ENCODE peak calls at places on chromosomes 1 and 21, in six cellular contexts. P, R, X, S, B and U are unnamed samples.
A peak's percentile ranks its signal among the peaks of the same experiment; 100 is the strongest.

GRCh38 chr1:108505766-108506075 is 54.2 kb upstream of the EEIG2 start:
- DNase-seq in P (no peak), R (no peak), X (peak; percentile 24), S (no peak), B (no peak), U (no peak)

GRCh38 chr1:1758059-1758621 is 20.1 kb downstream of the NADK start:
- DNase-seq in P (no peak), R (peak; percentile 54), X (no peak), S (no peak), B (no peak), U (no peak)

GRCh38 chr21:22710725-22711124 is 1712.5 kb downstream of the NCAM2 start:
- DNase-seq in P (no peak), R (no peak), X (no peak), S (no peak), B (no peak), U (no peak)

GRCh38 chr1:208997726-208998312 is 585.7 kb upstream of the CAMK1G start:
- DNase-seq in P (no peak), R (no peak), X (no peak), S (no peak), B (no peak), U (no peak)

GRCh38 chr1:97989094-97989680 is 68.4 kb upstream of the DPYD start:
- DNase-seq in P (no peak), R (no peak), X (no peak), S (peak; percentile 12), B (no peak), U (no peak)

GRCh38 chr1:234727018-234727757 is 117.2 kb upstream of the IRF2BP2 start:
- DNase-seq in P (no peak), R (no peak), X (no peak), S (peak; percentile 35), B (no peak), U (no peak)

GRCh38 chr21:38346286-38346685 is 89.5 kb downstream of the KCNJ15 start:
- DNase-seq in P (no peak), R (no peak), X (no peak), S (no peak), B (no peak), U (no peak)

GRCh38 chr1:28290851-28291250 is 31.5 kb downstream of the SESN2 start:
- DNase-seq in P (no peak), R (no peak), X (no peak), S (no peak), B (no peak), U (no peak)

GRCh38 chr1:224211262-224211962 is 28.4 kb downstream of the DEGS1 start:
- DNase-seq in P (peak; percentile 36), R (no peak), X (no peak), S (peak; percentile 78), B (no peak), U (no peak)

GRCh38 chr1:179230721-179231120 is 1.2 kb upstream of the ABL2 start:
- DNase-seq in P (no peak), R (no peak), X (no peak), S (no peak), B (no peak), U (no peak)

GRCh38 chr1:224411766-224412165 is 22.8 kb downstream of the WDR26 start:
- DNase-seq in P (no peak), R (no peak), X (no peak), S (peak; percentile 35), B (no peak), U (no peak)

GRCh38 chr1:25117233-25117823 is 115.0 kb downstream of the SYF2 start:
- DNase-seq in P (no peak), R (no peak), X (no peak), S (no peak), B (no peak), U (no peak)

GRCh38 chr1:119327066-119327435 is 41.5 kb upstream of the HAO2 start:
- DNase-seq in P (no peak), R (no peak), X (no peak), S (no peak), B (no peak), U (no peak)

GRCh38 chr1:225454733-225455132 is 26.9 kb upstream of the LBR start:
- DNase-seq in P (peak; percentile 61), R (no peak), X (peak; percentile 82), S (peak; percentile 93), B (no peak), U (no peak)

GRCh38 chr1:22788298-22788697 is 77.7 kb downstream of the EPHB2 start:
- DNase-seq in P (no peak), R (no peak), X (no peak), S (no peak), B (no peak), U (no peak)

GRCh38 chr1:185152187-185152767 is 4.5 kb downstream of the TRMT1L start:
- DNase-seq in P (no peak), R (no peak), X (no peak), S (no peak), B (no peak), U (no peak)

GRCh38 chr1:5551274-5551966 is 440.8 kb downstream of the NPHP4 start:
- DNase-seq in P (no peak), R (no peak), X (no peak), S (no peak), B (no peak), U (no peak)

GRCh38 chr1:27574871-27575831 is 28.8 kb downstream of the AHDC1 start:
- DNase-seq in P (no peak), R (peak; percentile 95), X (no peak), S (peak; percentile 68), B (peak; percentile 43), U (no peak)